ENCODE peak calls at places on chromosomes 12 and 14, in five cellular contexts. One of them, this sample, is unnamed.

GRCh38 chr14:100541621-100542560 is 45.3 kb downstream of the BEGAIN start:
- DNase-seq in hypothalamus: no peak
- DNase-seq in HCEC 1CT: no peak
- DNase-seq in neural crest cell: no peak
- DNase-seq in omental fat pad: no peak
- DNase-seq in this sample: no peak

GRCh38 chr12:124396544-124397398 is 101.9 kb downstream of the RFLNA start:
- DNase-seq in hypothalamus: no peak
- DNase-seq in HCEC 1CT: no peak
- DNase-seq in neural crest cell: no peak
- DNase-seq in omental fat pad: no peak
- DNase-seq in this sample: no peak

GRCh38 chr14:96065661-96066459 is 26.7 kb downstream of the C14orf132 start:
- DNase-seq in hypothalamus: no peak
- DNase-seq in HCEC 1CT: no peak
- DNase-seq in neural crest cell: no peak
- DNase-seq in omental fat pad: no peak
- DNase-seq in this sample: no peak

GRCh38 chr14:63904724-63905123 is 51.9 kb downstream of the SYNE2 start:
- DNase-seq in hypothalamus: no peak
- DNase-seq in HCEC 1CT: no peak
- DNase-seq in neural crest cell: no peak
- DNase-seq in omental fat pad: no peak
- DNase-seq in this sample: no peak

GRCh38 chr12:47987411-47988072 is 16.7 kb downstream of the COL2A1 start:
- DNase-seq in hypothalamus: no peak
- DNase-seq in HCEC 1CT: no peak
- DNase-seq in neural crest cell: no peak
- DNase-seq in omental fat pad: no peak
- DNase-seq in this sample: no peak

GRCh38 chr12:116066381-116067230 is 210.9 kb downstream of the MED13L start:
- DNase-seq in hypothalamus: no peak
- DNase-seq in HCEC 1CT: peak
- DNase-seq in neural crest cell: peak
- DNase-seq in omental fat pad: no peak
- DNase-seq in this sample: peak

GRCh38 chr14:105392161-105393090 is 5.9 kb upstream of the TEX22 start:
- DNase-seq in hypothalamus: no peak
- DNase-seq in HCEC 1CT: no peak
- DNase-seq in neural crest cell: no peak
- DNase-seq in omental fat pad: no peak
- DNase-seq in this sample: no peak

GRCh38 chr12:23066095-23066494 is 441.1 kb downstream of the ETNK1 start:
- DNase-seq in hypothalamus: no peak
- DNase-seq in HCEC 1CT: no peak
- DNase-seq in neural crest cell: no peak
- DNase-seq in omental fat pad: no peak
- DNase-seq in this sample: no peak

GRCh38 chr14:22558221-22558913 is 30.7 kb downstream of the DAD1 start:
- DNase-seq in hypothalamus: no peak
- DNase-seq in HCEC 1CT: no peak
- DNase-seq in neural crest cell: no peak
- DNase-seq in omental fat pad: no peak
- DNase-seq in this sample: no peak

GRCh38 chr12:119729871-119730270 is 61.9 kb downstream of the PRKAB1 start:
- DNase-seq in hypothalamus: no peak
- DNase-seq in HCEC 1CT: no peak
- DNase-seq in neural crest cell: no peak
- DNase-seq in omental fat pad: no peak
- DNase-seq in this sample: no peak

GRCh38 chr14:77565289-77566081 is 51.0 kb downstream of the SPTLC2 start:
- DNase-seq in hypothalamus: no peak
- DNase-seq in HCEC 1CT: no peak
- DNase-seq in neural crest cell: no peak
- DNase-seq in omental fat pad: no peak
- DNase-seq in this sample: peak

GRCh38 chr12:125247477-125247876 is 182.2 kb downstream of the AACS start:
- DNase-seq in hypothalamus: no peak
- DNase-seq in HCEC 1CT: no peak
- DNase-seq in neural crest cell: no peak
- DNase-seq in omental fat pad: no peak
- DNase-seq in this sample: no peak

GRCh38 chr12:90514325-90514724 is 440.7 kb downstream of the CCER1 start:
- DNase-seq in hypothalamus: no peak
- DNase-seq in HCEC 1CT: peak
- DNase-seq in neural crest cell: no peak
- DNase-seq in omental fat pad: no peak
- DNase-seq in this sample: no peak

GRCh38 chr12:8644345-8645248 is 18.0 kb downstream of the MFAP5 start:
- DNase-seq in hypothalamus: no peak
- DNase-seq in HCEC 1CT: peak
- DNase-seq in neural crest cell: no peak
- DNase-seq in omental fat pad: no peak
- DNase-seq in this sample: no peak

GRCh38 chr12:288687-289086 is 26.1 kb upstream of the SLC6A13 start:
- DNase-seq in hypothalamus: no peak
- DNase-seq in HCEC 1CT: peak
- DNase-seq in neural crest cell: no peak
- DNase-seq in omental fat pad: no peak
- DNase-seq in this sample: peak

GRCh38 chr12:106945261-106945851 is 10.4 kb upstream of the TMEM263 start:
- DNase-seq in hypothalamus: no peak
- DNase-seq in HCEC 1CT: no peak
- DNase-seq in neural crest cell: no peak
- DNase-seq in omental fat pad: no peak
- DNase-seq in this sample: no peak

GRCh38 chr12:42410345-42410744 is 84.4 kb downstream of the PPHLN1 start:
- DNase-seq in hypothalamus: no peak
- DNase-seq in HCEC 1CT: no peak
- DNase-seq in neural crest cell: no peak
- DNase-seq in omental fat pad: no peak
- DNase-seq in this sample: no peak

GRCh38 chr12:124917841-124918621 is 3.6 kb upstream of the UBC start:
- DNase-seq in hypothalamus: no peak
- DNase-seq in HCEC 1CT: peak
- DNase-seq in neural crest cell: no peak
- DNase-seq in omental fat pad: no peak
- DNase-seq in this sample: no peak